ENCODE peak calls at places on chromosomes 4 and X, in five cellular contexts. C is Peyer's patch, A is HCEC 1CT, U is ovary, E is GM04503. S is an unnamed sample.
A peak's percentile ranks its signal among the peaks of the same experiment; 100 is the strongest.

GRCh38 chr4:54036184-54036583 is 28.2 kb downstream of the CHIC2 start:
- DNase-seq in E (no peak), A (no peak), C (no peak), U (no peak), S (no peak)

GRCh38 chr4:166501941-166502382 is 628.9 kb downstream of the TLL1 start:
- DNase-seq in C (no peak), A (no peak), U (no peak), E (no peak), S (peak; percentile 49)

GRCh38 chr4:147768113-147768512 is 36.2 kb downstream of the ARHGAP10 start:
- DNase-seq in C (peak; percentile 74), A (peak; percentile 75), E (peak; percentile 55), U (no peak), S (no peak)

GRCh38 chr4:110087116-110087708 is 111.2 kb downstream of the ELOVL6 start:
- DNase-seq in C (no peak), A (peak; percentile 71), E (peak; percentile 47), U (no peak), S (no peak)

GRCh38 chr4:31442236-31442635 is 722.1 kb downstream of the PCDH7 start:
- DNase-seq in C (no peak), A (no peak), U (no peak), E (no peak), S (no peak)

GRCh38 chr4:55382515-55383003 is 13.2 kb upstream of the TMEM165 start:
- DNase-seq in C (no peak), E (no peak), A (no peak), U (no peak), S (no peak)

GRCh38 chrX:105375816-105376215 is 155.3 kb upstream of the TEX13A start:
- DNase-seq in E (peak; percentile 16), C (no peak), A (peak; percentile 1), U (no peak), S (no peak)

GRCh38 chrX:9788908-9789307 is 2.7 kb downstream of the SHROOM2 start:
- DNase-seq in C (no peak), U (peak; percentile 52), E (no peak), A (no peak), S (peak; percentile 47)

GRCh38 chrX:70044541-70045245 is 5.0 kb downstream of the AWAT2 start:
- DNase-seq in C (peak; percentile 15), U (no peak), A (peak; percentile 30), E (no peak), S (no peak)

GRCh38 chrX:53669258-53669657 is 17.3 kb downstream of the HUWE1 start:
- DNase-seq in A (no peak), E (no peak), U (no peak), C (no peak), S (no peak)

GRCh38 chr4:119179011-119179410 is 33.5 kb upstream of the USP53 start:
- DNase-seq in C (no peak), U (no peak), A (no peak), E (no peak), S (no peak)